ENCODE peak calls at places on chromosomes 4 and X, in eight cellular contexts. K, O, U, N, Y, D, Z and B are unnamed samples.

GRCh38 chr4:98181815-98182214 is 38.5 kb upstream of the STPG2 start:
- DNase-seq in U (peak), Y (no peak), D (no peak), N (no peak), K (no peak), O (no peak), Z (no peak), B (no peak)

GRCh38 chr4:1285790-1286553 is 3.7 kb upstream of the MAEA start:
- DNase-seq in Z (no peak), K (no peak), Y (no peak), O (peak), U (peak), D (no peak), N (no peak), B (no peak)

GRCh38 chrX:119687661-119688413 is 5.1 kb downstream of the SEPTIN6 start:
- DNase-seq in K (no peak), O (no peak), N (no peak), Y (no peak), U (peak), D (no peak), Z (no peak), B (peak)

GRCh38 chr4:144579411-144580020 is 66.4 kb upstream of the HHIP start:
- DNase-seq in U (peak), N (no peak), K (no peak), D (no peak), Z (no peak), O (no peak), Y (no peak), B (no peak)

GRCh38 chr4:76001760-76002159 is 5.5 kb downstream of the CXCL9 start:
- DNase-seq in N (no peak), Y (no peak), D (no peak), K (no peak), O (no peak), Z (no peak), U (no peak), B (no peak)

GRCh38 chrX:24396236-24396929 is 35.9 kb downstream of the SUPT20HL1 start:
- DNase-seq in O (no peak), K (no peak), N (no peak), U (peak), D (no peak), Y (no peak), Z (no peak), B (no peak)

GRCh38 chrX:33086886-33087285 is 124.5 kb downstream of the DMD start:
- DNase-seq in Z (no peak), Y (no peak), K (no peak), N (no peak), D (no peak), U (no peak), O (no peak), B (no peak)

GRCh38 chr4:183443609-183444148 is 757 bp upstream of the CDKN2AIP start:
- DNase-seq in N (no peak), D (no peak), U (no peak), Y (no peak), O (no peak), Z (no peak), K (peak), B (no peak)

GRCh38 chrX:39149761-39150160 is 348.5 kb downstream of the MID1IP1 start:
- DNase-seq in O (peak), U (peak), K (peak), D (peak), Y (peak), N (no peak), Z (peak), B (peak)

GRCh38 chrX:120768681-120769080 is 107.0 kb downstream of the CT47B1 start:
- DNase-seq in U (peak), N (no peak), O (no peak), Y (no peak), K (no peak), Z (no peak), D (no peak), B (no peak)

GRCh38 chrX:74232859-74233258 is 71.1 kb upstream of the ZCCHC13 start:
- DNase-seq in D (no peak), N (no peak), Z (no peak), U (peak), K (no peak), Y (no peak), O (no peak), B (no peak)

DNA sequence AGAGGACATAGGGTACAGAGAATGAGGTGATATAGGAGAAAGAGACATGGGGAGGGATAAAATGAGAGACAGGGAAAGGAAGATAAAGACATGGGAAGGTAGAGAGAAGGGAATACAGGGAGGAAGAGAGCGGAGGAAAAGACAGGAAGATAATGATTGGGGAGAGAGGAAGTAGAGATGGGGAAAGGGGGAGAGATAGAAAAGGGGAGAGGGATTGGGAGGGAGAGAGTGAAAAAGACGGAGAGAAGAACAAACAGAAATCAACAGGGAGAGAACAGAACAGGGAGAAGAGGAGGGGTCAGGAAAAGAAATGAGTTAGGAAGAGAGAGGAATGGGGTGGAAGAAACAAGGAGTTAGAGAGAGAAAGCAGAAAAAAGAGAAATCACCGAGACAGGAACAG is 4.6 kb downstream of the GRIPAP1 start:
- DNase-seq in Z (no peak), O (no peak), U (no peak), N (no peak), D (no peak), Y (no peak), K (no peak), B (no peak)
- H3K27ac ChIP-seq in Z (no peak), O (no peak), U (no peak), N (no peak), D (no peak), Y (no peak), K (no peak), B (no peak)

GRCh38 chrX:153644356-153645125 is 2.5 kb upstream of the DUSP9 start:
- DNase-seq in Z (no peak), N (no peak), K (peak), U (no peak), Y (no peak), D (no peak), O (no peak), B (peak)

GRCh38 chrX:153642655-153643430 is 4.2 kb upstream of the DUSP9 start:
- DNase-seq in Z (no peak), U (no peak), O (no peak), D (no peak), N (no peak), Y (no peak), K (no peak), B (peak)

GRCh38 chrX:153642313-153642654 is 4.7 kb upstream of the DUSP9 start:
- DNase-seq in D (no peak), Y (no peak), O (no peak), U (peak), K (no peak), Z (no peak), N (no peak), B (no peak)

GRCh38 chrX:153645151-153645550 is 1.9 kb upstream of the DUSP9 start:
- DNase-seq in N (no peak), O (no peak), U (no peak), D (no peak), Z (no peak), Y (no peak), K (peak), B (no peak)

DNA sequence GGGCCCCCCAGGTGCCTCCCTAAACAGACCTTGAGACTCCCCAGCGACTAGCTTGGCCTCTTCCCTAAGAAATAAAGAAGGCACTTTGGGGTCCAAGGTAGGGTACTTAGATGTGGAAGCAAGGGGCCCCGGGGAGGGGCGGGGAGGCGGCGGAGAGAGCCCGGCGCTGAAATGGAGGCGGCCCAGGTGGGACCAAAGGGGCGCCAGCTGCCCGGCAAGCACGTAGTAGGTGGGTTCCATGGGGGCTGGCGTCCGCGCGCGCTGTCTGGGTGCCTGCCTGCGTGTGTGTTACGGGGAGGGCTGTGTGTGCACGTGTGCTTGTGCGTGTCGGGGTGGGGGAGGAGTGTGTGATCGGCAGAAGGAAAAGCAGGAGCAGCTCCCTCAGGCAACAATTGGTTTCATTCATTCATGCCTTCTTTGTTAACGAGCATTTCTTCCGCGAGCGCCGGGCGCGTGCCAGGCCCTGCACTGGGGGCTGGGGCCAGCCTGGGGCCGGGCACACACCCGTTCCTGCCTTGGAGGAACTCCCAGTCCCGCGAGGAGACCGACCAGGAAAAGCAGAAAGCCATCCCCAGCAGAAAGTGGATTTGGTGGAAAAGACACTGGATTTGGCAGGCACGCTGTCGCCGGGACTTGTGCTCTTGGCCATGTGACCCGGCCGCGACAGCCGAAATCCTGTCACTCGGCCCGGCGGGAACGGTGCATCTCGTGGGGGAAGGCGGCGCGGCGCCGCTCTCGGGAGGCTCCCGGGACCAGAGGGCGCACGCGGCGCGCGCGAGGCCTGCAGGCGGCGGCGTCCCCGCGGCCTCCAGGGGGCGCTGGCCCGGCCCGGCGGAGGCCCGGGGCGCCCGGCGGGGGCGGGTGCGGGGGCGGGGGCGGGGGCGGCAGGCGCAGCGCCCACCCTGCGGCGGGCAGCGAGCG is 3.3 kb upstream of the DUSP9 start:
- DNase-seq in Z (no peak), U (peak), Y (no peak), N (no peak), O (peak), D (no peak), K (peak), B (no peak)
- H3K27ac ChIP-seq in Z (no peak), U (no peak), Y (no peak), N (no peak), O (no peak), D (no peak), K (no peak), B (no peak)

DNA sequence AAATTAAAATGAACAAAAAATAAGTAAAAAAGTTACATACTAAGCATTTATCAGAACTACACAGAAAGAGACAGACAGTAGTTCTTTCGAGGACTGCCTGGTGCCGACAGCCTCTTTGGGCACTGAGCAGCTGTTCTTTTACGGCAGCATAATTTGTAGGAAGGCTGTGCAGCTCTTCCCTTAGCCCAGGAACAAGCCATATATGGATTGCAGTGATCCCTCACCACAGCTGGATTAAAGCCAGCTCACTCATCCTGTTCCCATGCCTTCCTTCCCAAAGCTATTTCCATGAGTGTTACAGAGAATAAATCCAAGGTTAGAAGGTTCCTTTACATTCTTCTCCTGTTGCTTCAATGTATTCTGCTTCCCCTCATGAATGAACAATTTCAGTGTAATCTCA is 71.7 kb downstream of the DDX60L start:
- DNase-seq in N (peak), Y (no peak), K (peak), O (peak), U (peak), Z (no peak), D (peak), B (no peak)
- H3K27ac ChIP-seq in N (no peak), Y (no peak), K (peak), O (peak), U (peak), Z (no peak), D (peak), B (no peak)

GRCh38 chr4:6298035-6298434 is 28.4 kb downstream of the WFS1 start:
- DNase-seq in Z (no peak), K (peak), N (no peak), U (no peak), D (peak), O (no peak), Y (no peak), B (no peak)

GRCh38 chr4:6299875-6300274 is 30.2 kb downstream of the WFS1 start:
- DNase-seq in D (no peak), Z (no peak), N (no peak), O (no peak), Y (no peak), K (peak), U (no peak), B (no peak)

GRCh38 chr4:6297266-6297815 is 27.7 kb downstream of the WFS1 start:
- DNase-seq in N (no peak), D (no peak), U (no peak), K (no peak), Z (no peak), O (no peak), Y (no peak), B (no peak)

GRCh38 chr4:6300359-6300758 is 30.7 kb downstream of the WFS1 start:
- DNase-seq in Z (no peak), U (no peak), O (no peak), N (no peak), Y (no peak), K (peak), D (no peak), B (no peak)

GRCh38 chr4:6298852-6299251 is 29.2 kb downstream of the WFS1 start:
- DNase-seq in D (no peak), U (no peak), Y (no peak), N (no peak), O (no peak), K (peak), Z (no peak), B (no peak)
- H3K27ac ChIP-seq in D (no peak), U (no peak), Y (no peak), N (no peak), O (no peak), K (no peak), Z (no peak), B (no peak)

DNA sequence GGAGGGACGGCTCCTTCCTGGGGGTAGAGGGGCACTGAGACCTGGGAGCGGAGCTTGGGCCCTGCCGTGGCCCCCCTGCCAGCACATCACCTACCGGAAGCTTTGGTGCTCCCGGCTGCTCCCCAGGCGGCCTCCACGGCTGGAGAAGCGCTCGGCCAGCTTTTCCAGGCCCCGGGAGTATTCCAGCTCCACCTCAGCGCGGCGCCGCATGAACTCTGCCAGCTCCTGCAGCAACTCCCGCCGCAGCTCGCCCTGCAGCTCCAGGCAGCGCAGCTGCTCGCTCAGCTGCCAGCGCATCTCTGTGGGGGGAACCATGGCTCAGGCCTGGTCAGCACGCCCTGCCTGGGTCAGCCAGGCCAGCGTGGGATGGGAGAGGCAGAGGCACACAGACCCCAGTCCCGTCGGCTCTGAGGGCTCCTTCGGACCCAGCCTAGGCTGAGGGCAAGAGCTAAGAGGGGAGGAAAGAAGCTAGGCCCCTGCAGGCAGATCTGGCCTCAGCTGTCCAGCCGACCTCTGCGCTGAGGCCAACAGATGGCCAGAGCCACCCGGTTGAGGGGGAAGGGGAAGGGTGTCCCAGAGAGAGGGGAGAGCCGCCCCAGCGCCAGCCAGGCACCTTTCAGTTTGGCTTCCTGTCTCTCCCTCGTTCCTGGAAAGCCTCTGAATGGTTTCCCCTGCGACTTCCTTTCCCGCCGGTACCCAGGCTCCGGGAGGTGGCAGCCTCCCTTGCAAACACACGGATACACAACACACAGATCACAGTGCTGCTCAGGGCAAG is 4.4 kb downstream of the ARHGAP4 start:
- DNase-seq in Y (no peak), Z (no peak), D (no peak), N (no peak), O (no peak), U (peak), K (no peak), B (no peak)
- H3K27ac ChIP-seq in Y (no peak), Z (no peak), D (peak), N (no peak), O (no peak), U (no peak), K (peak), B (peak)

GRCh38 chrX:131068945-131069719 is 11.0 kb downstream of the ARHGAP36 start:
- DNase-seq in Z (peak), D (no peak), U (peak), K (no peak), O (no peak), N (no peak), Y (no peak), B (no peak)
- H3K27ac ChIP-seq in Z (no peak), D (no peak), U (no peak), K (no peak), O (no peak), N (no peak), Y (no peak), B (no peak)

GRCh38 chrX:115616943-115617563 is 56.1 kb downstream of the PLS3 start:
- DNase-seq in Z (no peak), U (peak), Y (no peak), N (peak), D (no peak), K (no peak), O (no peak), B (no peak)
- H3K27ac ChIP-seq in Z (no peak), U (peak), Y (no peak), N (peak), D (peak), K (peak), O (no peak), B (peak)

GRCh38 chrX:13250831-13251612 is 68.8 kb downstream of the ATXN3L start:
- DNase-seq in Z (no peak), K (peak), O (no peak), D (no peak), N (no peak), U (peak), Y (no peak), B (no peak)
- H3K27ac ChIP-seq in Z (no peak), K (peak), O (no peak), D (peak), N (no peak), U (peak), Y (no peak), B (peak)

GRCh38 chrX:151708821-151709220 is 7.0 kb upstream of the FATE1 start:
- DNase-seq in Z (no peak), O (no peak), K (no peak), D (no peak), Y (no peak), N (no peak), U (no peak), B (peak)
- H3K27ac ChIP-seq in Z (no peak), O (no peak), K (no peak), D (no peak), Y (no peak), N (no peak), U (no peak), B (no peak)